ENCODE peak calls at places on chromosome 19, in six cellular contexts. S is stimulated activated CD4-positive, alpha-beta T cell treated with anti-CD3 and anti-CD28 coated beads, Interleukin-12 subunit alpha, Interleukin-12 subunit beta, amount 100 ng/mL, for 4 hours; U is HTR-8/SVneo; P is HuH-7.5; N is HT1080; E is T-helper 2 cell. M is an unnamed sample.

GRCh38 chr19:33988601-33989000 is 183.7 kb upstream of the LSM14A start:
- DNase-seq in S (no peak), U (peak; percentile 23), P (no peak), N (no peak), E (no peak), M (no peak)

GRCh38 chr19:52498571-52498970 is 28.9 kb upstream of the ZNF808 start:
- DNase-seq in S (no peak), U (no peak), P (no peak), N (no peak), E (no peak), M (no peak)

GRCh38 chr19:56751078-56751489 is 79.5 kb upstream of the ZNF835 start:
- DNase-seq in S (no peak), U (no peak), P (no peak), N (no peak), E (no peak), M (no peak)

GRCh38 chr19:40312533-40312932 is 27.4 kb upstream of the AKT2 start:
- DNase-seq in S (no peak), U (no peak), P (no peak), N (no peak), E (no peak), M (no peak)

GRCh38 chr19:1690570-1691307 is 38.3 kb upstream of the TCF3 start:
- DNase-seq in S (peak; percentile 33), U (peak; percentile 18), P (no peak), N (no peak), E (peak; percentile 49), M (peak; percentile 39)

GRCh38 chr19:41445575-41445974 is 2.6 kb downstream of the ERICH4 start:
- DNase-seq in S (no peak), U (no peak), P (no peak), N (no peak), E (no peak), M (no peak)

GRCh38 chr19:36113895-36114762 is 546 bp downstream of the POLR2I start:
- DNase-seq in S (peak; percentile 22), U (peak; percentile 33), P (no peak), N (peak; percentile 21), E (no peak), M (peak; percentile 8)

GRCh38 chr19:16382775-16383543 is 58.3 kb downstream of the KLF2 start:
- DNase-seq in S (peak; percentile 74), U (peak; percentile 97), P (peak; percentile 97), N (peak; percentile 86), E (peak; percentile 63), M (peak; percentile 57)

GRCh38 chr19:46218160-46218559 is 11.4 kb upstream of the IGFL1 start:
- DNase-seq in S (peak; percentile 21), U (peak; percentile 32), P (peak; percentile 44), N (no peak), E (no peak), M (no peak)

GRCh38 chr19:49887653-49888477 is 8.8 kb downstream of the IL4I1 start:
- DNase-seq in S (no peak), U (no peak), P (no peak), N (no peak), E (no peak), M (no peak)

GRCh38 chr19:33339750-33340029 is 33.8 kb upstream of the CEBPG start:
- DNase-seq in S (no peak), U (no peak), P (no peak), N (no peak), E (no peak), M (no peak)

GRCh38 chr19:46616631-46617322 is 8.1 kb downstream of the PTGIR start:
- DNase-seq in S (no peak), U (peak; percentile 73), P (peak; percentile 94), N (peak; percentile 58), E (no peak), M (no peak)

GRCh38 chr19:15977690-15978089 is 28.9 kb downstream of the OR10H4 start:
- DNase-seq in S (no peak), U (no peak), P (no peak), N (no peak), E (no peak), M (no peak)

GRCh38 chr19:46791944-46792343 is 3.5 kb upstream of the SLC1A5 start:
- DNase-seq in S (no peak), U (no peak), P (no peak), N (no peak), E (no peak), M (no peak)

GRCh38 chr19:45276284-45276687 is 25.2 kb downstream of the MARK4 start:
- DNase-seq in S (no peak), U (no peak), P (no peak), N (no peak), E (no peak), M (no peak)

GRCh38 chr19:42250249-42250665 is 4.7 kb downstream of the ERF start:
- DNase-seq in S (no peak), U (no peak), P (no peak), N (no peak), E (no peak), M (no peak)

GRCh38 chr19:53055117-53055516 is 10.6 kb downstream of the ERVV-2 start:
- DNase-seq in S (no peak), U (peak; percentile 19), P (no peak), N (no peak), E (no peak), M (no peak)

GRCh38 chr19:3761382-3762129 is at the start of gene APBA3:
- DNase-seq in S (peak; percentile 97), U (peak; percentile 82), P (peak; percentile 93), N (peak; percentile 90), E (peak; percentile 93), M (peak; percentile 95)

GRCh38 chr19:17125052-17125727 is 49.6 kb downstream of the MYO9B start:
- DNase-seq in S (no peak), U (no peak), P (no peak), N (no peak), E (no peak), M (no peak)

GRCh38 chr19:30895946-30896345 is 453.3 kb downstream of the TSHZ3 start:
- DNase-seq in S (no peak), U (no peak), P (no peak), N (no peak), E (no peak), M (no peak)

GRCh38 chr19:55641376-55642152 is 762 bp downstream of the ZNF580 start:
- DNase-seq in S (peak; percentile 37), U (no peak), P (no peak), N (no peak), E (no peak), M (no peak)

GRCh38 chr19:7489609-7490044 is 792 bp upstream of the PEX11G start:
- DNase-seq in S (no peak), U (no peak), P (no peak), N (no peak), E (no peak), M (no peak)

GRCh38 chr19:55210120-55210493 is 806 bp upstream of the PTPRH start:
- DNase-seq in S (no peak), U (peak; percentile 53), P (no peak), N (peak; percentile 92), E (no peak), M (no peak)

GRCh38 chr19:42121666-42122069 is 10.6 kb downstream of the POU2F2 start:
- DNase-seq in S (peak; percentile 80), U (peak; percentile 90), P (no peak), N (peak; percentile 98), E (peak; percentile 69), M (peak; percentile 79)

GRCh38 chr19:36008336-36008978 is at the start of gene SYNE4:
- DNase-seq in S (no peak), U (no peak), P (peak; percentile 86), N (no peak), E (no peak), M (no peak)

GRCh38 chr19:4376991-4377781 is 23.2 kb downstream of the SH3GL1 start:
- DNase-seq in S (no peak), U (no peak), P (no peak), N (peak; percentile 72), E (no peak), M (no peak)

GRCh38 chr19:13784731-13785452 is 10.4 kb upstream of the ZSWIM4 start:
- DNase-seq in S (peak; percentile 71), U (peak; percentile 84), P (peak; percentile 73), N (peak; percentile 61), E (peak; percentile 50), M (peak; percentile 51)

GRCh38 chr19:49347835-49348234 is 12.6 kb downstream of the CD37 start:
- DNase-seq in S (no peak), U (peak; percentile 62), P (peak; percentile 49), N (peak; percentile 71), E (no peak), M (no peak)

GRCh38 chr19:13430790-13431582 is 75.3 kb downstream of the CACNA1A start:
- DNase-seq in S (peak; percentile 46), U (peak; percentile 64), P (no peak), N (peak; percentile 26), E (peak; percentile 36), M (peak; percentile 5)